ENCODE peak calls at places on chromosome 16, in four cellular contexts. C, P, N and M are unnamed samples.

GRCh38 chr16:77584205-77584859 is 138.0 kb upstream of the NUDT7 start:
- DNase-seq in N (peak; percentile 35), P (no peak), C (peak; percentile 78), M (peak; percentile 36)

GRCh38 chr16:66605177-66605999 is 884 bp downstream of the CMTM3 start:
- DNase-seq in C (peak; percentile 73), P (peak; percentile 71), N (peak; percentile 73), M (no peak)

GRCh38 chr16:30753596-30753995 is 5.4 kb downstream of the PHKG2 start:
- DNase-seq in N (no peak), C (no peak), P (peak; percentile 25), M (no peak)

GRCh38 chr16:88941051-88941932 is 35.7 kb downstream of the CBFA2T3 start:
- DNase-seq in C (peak; percentile 44), P (peak; percentile 87), N (peak; percentile 44), M (no peak)

GRCh38 chr16:75379339-75379738 is 54.0 kb downstream of the CFDP1 start:
- DNase-seq in P (no peak), N (no peak), C (no peak), M (no peak)

GRCh38 chr16:4370570-4371480 is 823 bp upstream of the VASN start:
- DNase-seq in C (no peak), P (peak; percentile 58), N (peak; percentile 82), M (no peak)

GRCh38 chr16:22664561-22664997 is 149.4 kb upstream of the HS3ST2 start:
- DNase-seq in C (no peak), P (no peak), N (no peak), M (no peak)

GRCh38 chr16:88771294-88771772 is 13.7 kb downstream of the PIEZO1 start:
- DNase-seq in N (no peak), P (no peak), C (no peak), M (no peak)

GRCh38 chr16:10514369-10515055 is 65.9 kb downstream of the EMP2 start:
- DNase-seq in C (peak; percentile 79), P (no peak), N (peak; percentile 49), M (peak; percentile 59)

GRCh38 chr16:28112908-28113307 is 49.4 kb upstream of the GSG1L start:
- DNase-seq in C (no peak), P (no peak), N (no peak), M (no peak)

GRCh38 chr16:46923513-46924295 is 39.5 kb downstream of the GPT2 start:
- DNase-seq in P (no peak), C (no peak), N (no peak), M (no peak)

GRCh38 chr16:11090947-11091785 is 146.8 kb downstream of the CLEC16A start:
- DNase-seq in P (peak; percentile 40), C (no peak), N (no peak), M (no peak)

GRCh38 chr16:79698341-79698753 is 97.8 kb upstream of the MAF start:
- DNase-seq in C (no peak), P (no peak), N (peak; percentile 69), M (no peak)

GRCh38 chr16:65153365-65154105 is 31.7 kb upstream of the CDH11 start:
- DNase-seq in C (peak; percentile 50), P (no peak), N (no peak), M (no peak)

GRCh38 chr16:9331503-9331902 is 240.1 kb downstream of the HAPSTR1 start:
- DNase-seq in P (no peak), C (no peak), N (no peak), M (no peak)

GRCh38 chr16:86316967-86317616 is 193.2 kb upstream of the FOXF1 start:
- DNase-seq in C (peak; percentile 42), N (no peak), P (no peak), M (no peak)
- H3K27me3 ChIP-seq in C (no peaks in the 10 kb centered on the region), N (peaks cover 48% of the 10 kb centered on the region), P (peaks cover 8% of the 10 kb centered on the region), M (no peaks in the 10 kb centered on the region)

DNA sequence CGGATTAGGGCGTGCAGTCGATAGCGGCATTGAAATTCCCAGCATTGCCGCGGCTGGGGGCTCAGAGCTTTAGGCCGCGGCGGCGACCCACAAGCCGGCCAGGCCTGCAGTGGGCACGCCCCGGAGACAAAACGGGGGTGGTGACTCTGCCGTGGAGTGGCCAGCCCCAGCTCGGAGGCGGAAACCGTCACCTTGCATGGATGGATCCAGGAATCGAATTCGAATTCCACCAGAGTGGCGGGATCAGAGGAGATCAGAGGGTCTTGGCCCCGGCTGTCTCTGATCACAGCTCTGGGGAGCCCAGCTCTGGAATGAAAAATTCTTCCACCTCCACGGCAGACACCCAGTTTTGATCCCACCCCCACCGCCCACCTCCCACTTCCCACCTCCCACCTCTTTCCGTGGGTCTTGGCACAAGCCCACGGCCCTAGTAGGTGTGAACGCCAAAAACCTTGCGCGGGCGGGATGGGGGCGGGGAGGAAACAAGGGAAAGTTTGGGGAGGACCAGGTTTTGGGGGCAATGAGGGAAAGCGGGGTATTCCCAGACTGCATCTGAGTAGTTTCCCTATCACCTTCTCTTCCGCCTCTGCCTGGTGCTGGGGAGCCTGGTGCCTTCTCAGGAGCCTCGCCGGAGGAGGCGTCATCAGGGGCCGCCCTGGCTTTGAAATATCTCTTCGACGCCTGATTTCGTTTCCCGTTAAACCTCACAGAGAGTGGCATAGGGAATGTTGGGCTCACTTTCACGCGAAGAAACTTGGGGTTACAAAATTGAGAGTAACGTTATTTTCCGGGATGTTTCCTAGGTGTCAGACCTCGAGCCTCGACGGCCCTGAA is 1.4 kb upstream of the IRX3 start:
- DNase-seq in P (no peak), N (peak; percentile 18), C (peak; percentile 30), M (no peak)
- H3K27me3 ChIP-seq in P (peaks cover 49% of the 10 kb centered on the region), N (peaks cover 60% of the 10 kb centered on the region), C (peaks cover 88% of the 10 kb centered on the region), M (peaks cover 54% of the 10 kb centered on the region)

GRCh38 chr16:69931631-69932030 is 19.5 kb upstream of the CLEC18A start:
- DNase-seq in N (no peak), P (no peak), C (no peak), M (no peak)
- H3K27me3 ChIP-seq in N (no peaks in the 10 kb centered on the region), P (no peaks in the 10 kb centered on the region), C (no peaks in the 10 kb centered on the region), M (no peaks in the 10 kb centered on the region)

GRCh38 chr16:82846806-82847205 is 220.0 kb downstream of the CDH13 start:
- DNase-seq in P (no peak), C (no peak), N (no peak), M (no peak)

GRCh38 chr16:82841108-82841507 is 214.3 kb downstream of the CDH13 start:
- DNase-seq in N (no peak), P (no peak), C (no peak), M (no peak)

GRCh38 chr16:82843606-82844271 is 217.0 kb downstream of the CDH13 start:
- DNase-seq in P (no peak), N (no peak), C (no peak), M (no peak)

GRCh38 chr16:82848013-82848412 is 221.2 kb downstream of the CDH13 start:
- DNase-seq in N (peak; percentile 11), P (no peak), C (no peak), M (no peak)

DNA sequence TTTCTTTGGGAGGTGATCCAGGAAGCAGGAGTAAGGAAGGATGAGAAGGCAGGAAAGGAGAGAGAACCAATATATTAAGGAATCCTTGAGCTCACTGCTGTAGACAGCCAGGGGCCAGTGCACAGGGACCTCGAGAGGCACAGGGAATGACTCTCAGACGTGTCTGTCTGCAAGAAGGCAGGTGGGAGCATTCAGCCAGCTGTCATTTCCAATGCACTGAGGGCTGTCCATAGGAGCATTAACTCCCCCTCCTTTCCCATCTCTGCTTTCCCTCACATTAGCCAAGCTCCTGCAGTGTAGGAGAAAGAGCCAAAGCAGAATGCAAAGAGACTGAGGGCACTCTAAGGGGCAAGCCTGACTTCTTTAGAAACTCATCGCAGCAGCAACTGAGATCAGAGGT is 218.3 kb downstream of the CDH13 start:
- DNase-seq in C (no peak), P (no peak), N (no peak), M (no peak)
- H3K27me3 ChIP-seq in C (no peaks in the 10 kb centered on the region), P (no peaks in the 10 kb centered on the region), N (no peaks in the 10 kb centered on the region), M (no peaks in the 10 kb centered on the region)

GRCh38 chr16:54630284-54630967 is 300.2 kb upstream of the IRX5 start:
- DNase-seq in N (no peak), C (no peak), P (no peak), M (no peak)
- H3K27me3 ChIP-seq in N (no peaks in the 10 kb centered on the region), C (no peaks in the 10 kb centered on the region), P (no peaks in the 10 kb centered on the region), M (no peaks in the 10 kb centered on the region)

DNA sequence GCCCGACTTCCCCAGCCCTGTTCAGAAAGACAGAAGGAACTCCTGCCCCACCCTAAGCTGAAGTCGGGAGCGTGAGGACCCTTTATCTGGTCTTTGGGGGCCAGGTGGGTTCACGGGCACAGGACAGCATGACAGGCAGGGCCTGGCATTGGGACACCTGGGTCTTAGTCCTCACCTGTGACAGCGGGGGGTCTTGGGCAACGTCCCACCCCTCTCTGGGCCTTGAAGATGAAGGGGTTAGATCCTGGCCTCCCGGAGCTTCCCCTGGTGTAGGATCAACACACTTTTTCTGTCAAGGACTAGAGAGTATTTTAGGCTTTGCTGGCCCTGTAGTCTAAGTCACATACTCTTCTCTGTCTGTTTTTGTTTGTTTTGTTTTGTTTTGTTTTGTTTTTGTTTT is 65.1 kb downstream of the JPH3 start:
- DNase-seq in P (no peak), C (no peak), N (no peak), M (no peak)
- H3K27me3 ChIP-seq in P (no peaks in the 10 kb centered on the region), C (no peaks in the 10 kb centered on the region), N (peaks cover 19% of the 10 kb centered on the region), M (no peaks in the 10 kb centered on the region)

DNA sequence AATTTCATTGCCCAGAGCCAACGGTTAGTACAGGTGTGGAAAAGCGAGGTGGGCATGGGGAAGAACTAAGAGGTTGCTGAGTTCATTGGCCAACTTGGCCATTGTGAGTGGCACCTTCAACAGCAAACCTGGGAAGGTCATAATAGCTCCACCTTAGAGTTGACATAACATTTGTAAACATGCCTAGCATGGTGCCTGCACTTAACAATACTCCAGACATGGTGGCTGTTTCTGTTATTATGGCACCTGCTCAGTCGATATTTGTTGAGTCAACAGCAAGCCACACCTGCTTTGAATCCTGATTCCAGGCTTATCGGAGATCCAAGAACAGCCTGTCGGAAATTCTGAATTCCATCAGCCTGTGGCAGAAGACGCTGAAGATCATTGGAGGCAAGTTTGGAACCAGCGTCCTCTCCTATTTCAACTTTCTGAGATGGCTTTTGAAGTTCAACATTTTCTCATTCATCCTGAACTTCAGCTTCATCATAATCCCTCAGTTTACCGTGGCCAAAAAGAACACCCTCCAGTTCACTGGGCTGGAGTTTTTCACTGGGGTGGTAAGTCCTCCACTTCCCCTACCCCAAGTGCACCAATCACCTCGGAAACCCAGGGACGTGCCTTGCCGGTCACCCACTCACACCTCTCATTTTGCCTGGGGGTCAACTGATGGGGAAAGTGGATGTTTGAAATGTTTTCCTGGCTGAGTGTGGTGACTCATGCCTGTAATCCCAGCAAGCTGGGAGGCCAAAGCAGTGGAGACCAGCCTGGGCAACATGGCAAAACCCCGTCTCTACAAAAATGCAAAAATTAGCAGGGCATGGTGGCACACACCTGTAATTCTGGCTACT is 46.0 kb downstream of the TMC5 start:
- DNase-seq in P (no peak), C (no peak), N (no peak), M (peak; percentile 50)
- H3K27me3 ChIP-seq in P (no peaks in the 10 kb centered on the region), C (no peaks in the 10 kb centered on the region), N (no peaks in the 10 kb centered on the region), M (no peaks in the 10 kb centered on the region)

GRCh38 chr16:85258166-85258565 is 145.9 kb upstream of the CIBAR2 start:
- DNase-seq in C (no peak), P (no peak), N (no peak), M (no peak)
- H3K27me3 ChIP-seq in C (no peaks in the 10 kb centered on the region), P (no peaks in the 10 kb centered on the region), N (peaks cover 3% of the 10 kb centered on the region), M (no peaks in the 10 kb centered on the region)

GRCh38 chr16:1918890-1919679 is 870 bp upstream of the HS3ST6 start:
- DNase-seq in N (no peak), P (no peak), C (peak; percentile 39), M (no peak)
- H3K27me3 ChIP-seq in N (peaks cover 95% of the 10 kb centered on the region), P (peaks cover 9% of the 10 kb centered on the region), C (peaks cover 84% of the 10 kb centered on the region), M (peaks cover 11% of the 10 kb centered on the region)